ENCODE peak calls at places on chromosomes 4 and X, in eight cellular contexts. V is breast epithelium, W is cardiac muscle cell, U is IMR-90, T is heart left ventricle, R is suprapubic skin, N is dorsolateral prefrontal cortex, E is lower lobe of right lung. I is an unnamed sample. For H3K27me3, the result is how much of the 10 kb centered on the place peaks cover.

GRCh38 chrX:18101087-18101486 is 119.6 kb downstream of the BEND2 start:
- DNase-seq in R (no peak), V (no peak), W (no peak), T (no peak), U (no peak), E (no peak), N (no peak), I (no peak)

GRCh38 chr4:38174811-38175210 is 214.6 kb downstream of the PTTG2 start:
- DNase-seq in R (no peak), N (no peak), T (no peak), E (no peak), W (no peak), U (peak), V (no peak), I (no peak)

GRCh38 chr4:118718511-118719170 is 33.4 kb downstream of the METTL14 start:
- DNase-seq in W (no peak), N (no peak), T (no peak), U (no peak), V (no peak), R (no peak), E (no peak), I (no peak)

GRCh38 chrX:123797543-123798447 is 62.1 kb upstream of the XIAP start:
- DNase-seq in U (no peak), R (no peak), W (no peak), E (no peak), T (no peak), N (no peak), V (no peak), I (no peak)

GRCh38 chr4:13365195-13365594 is 118.9 kb downstream of the RAB28 start:
- DNase-seq in W (no peak), V (no peak), R (no peak), N (no peak), E (no peak), T (no peak), U (no peak), I (no peak)

GRCh38 chrX:102517331-102517730 is 792 bp upstream of the TMSB15A start:
- DNase-seq in W (peak), V (no peak), T (no peak), U (peak), E (no peak), N (no peak), R (no peak), I (no peak)

GRCh38 chrX:119935215-119935893 is 8.2 kb downstream of the NKAP start:
- DNase-seq in U (no peak), W (no peak), E (no peak), R (no peak), N (no peak), V (no peak), T (no peak), I (no peak)

GRCh38 chr4:89800012-89800516 is 36.9 kb downstream of the SNCA start:
- DNase-seq in N (no peak), R (no peak), V (no peak), T (no peak), E (no peak), W (peak), U (peak), I (no peak)

GRCh38 chr4:132548463-132548862 is 600.6 kb upstream of the PCDH10 start:
- DNase-seq in U (no peak), T (no peak), V (no peak), N (no peak), R (no peak), W (no peak), E (no peak), I (no peak)

GRCh38 chrX:40854242-40854641 is 118.9 kb upstream of the MED14 start:
- DNase-seq in T (no peak), R (no peak), V (no peak), E (no peak), W (no peak), N (no peak), U (no peak), I (no peak)

GRCh38 chr4:98469776-98470175 is 188.6 kb downstream of the TSPAN5 start:
- DNase-seq in E (no peak), N (no peak), W (no peak), T (no peak), R (no peak), V (no peak), U (peak), I (no peak)

GRCh38 chrX:148354906-148355305 is 145.5 kb upstream of the AFF2 start:
- DNase-seq in V (no peak), W (no peak), E (no peak), N (no peak), T (no peak), U (no peak), R (no peak), I (no peak)

GRCh38 chrX:129115104-129115503 is 408.2 kb downstream of the SMARCA1 start:
- DNase-seq in W (peak), N (no peak), T (no peak), E (no peak), U (peak), V (no peak), R (no peak), I (no peak)

GRCh38 chr4:28287837-28288236 is 1427.2 kb downstream of the STIM2 start:
- DNase-seq in V (no peak), E (no peak), W (peak), T (no peak), R (no peak), U (peak), N (no peak), I (no peak)

GRCh38 chr4:65083076-65083475 is 587.2 kb downstream of the EPHA5 start:
- DNase-seq in T (no peak), W (peak), E (no peak), N (no peak), U (no peak), R (no peak), V (no peak), I (no peak)

GRCh38 chr4:35697203-35697736 is 547.0 kb downstream of the ARAP2 start:
- DNase-seq in U (no peak), N (no peak), T (no peak), W (no peak), V (no peak), R (no peak), E (no peak), I (no peak)

GRCh38 chrX:4656419-4656818 is 943.0 kb upstream of the PRKX start:
- DNase-seq in U (no peak), N (no peak), W (no peak), R (no peak), E (no peak), T (no peak), V (no peak), I (no peak)
- TF ChIP-seq CTCF in U (no peak), N (no peak), W (no peak), R (no peak), E (no peak), T (no peak), V (no peak), I (no peak)

GRCh38 chrX:100445593-100445992 is 35.5 kb upstream of the PCDH19 start:
- DNase-seq in U (no peak), W (no peak), V (no peak), T (no peak), N (no peak), E (no peak), R (no peak), I (no peak)

GRCh38 chrX:100447563-100448397 is 37.7 kb upstream of the PCDH19 start:
- DNase-seq in N (peak), V (no peak), U (peak), W (peak), E (no peak), R (peak), T (peak), I (peak)

GRCh38 chrX:100449696-100450606 is 39.9 kb upstream of the PCDH19 start:
- DNase-seq in U (no peak), V (no peak), W (peak), R (peak), E (no peak), N (no peak), T (peak), I (no peak)
- H3K27me3 ChIP-seq in U (under half), V (under half), W (under half), R (under half), E (under half), N (under half), T (under half), I (under half)

DNA sequence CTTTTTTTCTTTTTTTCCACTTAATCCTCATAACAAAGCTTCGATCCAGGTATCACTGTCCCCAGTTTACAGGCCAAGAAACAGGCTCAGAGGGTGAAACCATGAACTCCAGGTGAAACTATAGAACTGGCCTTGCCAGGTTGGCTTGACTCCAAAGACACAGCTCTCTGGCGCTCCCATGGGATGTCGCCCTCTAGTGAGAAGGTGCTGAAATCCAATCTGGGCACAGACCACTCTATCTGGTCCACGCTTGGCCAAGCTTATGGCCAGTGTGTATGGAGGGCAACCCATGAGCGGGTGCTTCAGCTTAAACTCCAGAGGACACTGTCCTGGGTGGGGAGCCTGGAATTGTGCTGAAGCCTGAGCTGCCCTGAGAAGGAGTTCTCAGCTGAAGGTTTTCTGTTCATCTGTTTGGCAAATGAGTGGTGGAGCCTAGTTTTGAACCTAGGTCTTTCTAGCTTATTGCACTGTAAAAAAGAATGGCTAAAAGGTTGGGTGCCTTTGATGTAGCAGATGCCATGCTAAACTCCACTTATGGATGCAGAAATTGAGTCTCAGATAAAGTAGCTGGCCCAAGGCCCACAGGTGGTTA is 70.5 kb downstream of the SEL1L3 start:
- DNase-seq in T (no peak), E (no peak), V (no peak), U (no peak), W (peak), N (no peak), R (no peak), I (no peak)
- TF ChIP-seq CTCF in T (peak), E (peak), V (no peak), U (peak), W (peak), N (no peak), R (no peak), I (no peak)

DNA sequence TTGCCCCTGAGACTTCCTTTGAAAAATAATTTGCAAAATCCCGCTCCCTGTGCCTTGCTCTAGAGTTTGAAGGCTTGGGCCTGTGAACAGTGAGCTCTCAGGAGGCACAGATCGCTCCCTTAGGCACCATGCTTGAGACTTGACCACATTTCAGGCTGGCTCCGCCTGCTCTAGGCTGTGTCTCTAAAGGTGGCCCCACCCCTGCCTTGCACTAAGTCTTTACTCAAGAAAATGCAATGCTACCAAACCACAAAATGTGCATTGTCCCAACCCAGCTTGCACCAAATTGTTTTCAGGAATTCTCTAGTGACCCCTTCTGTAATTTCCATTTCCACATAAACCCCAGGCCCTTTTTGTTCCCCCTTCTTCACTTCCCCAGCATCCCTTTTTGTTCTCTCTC is 27.2 kb upstream of the STX18 start:
- DNase-seq in W (no peak), E (no peak), N (no peak), V (no peak), U (no peak), R (no peak), T (no peak), I (no peak)
- H3K27me3 ChIP-seq in W (under half), E (under half), N (under half), V (under half), U (under half), R (under half), T (under half), I (under half)

GRCh38 chrX:10039821-10040793 is 72.9 kb downstream of the CLDN34 start:
- DNase-seq in T (no peak), U (no peak), N (no peak), R (no peak), V (no peak), E (no peak), W (no peak), I (no peak)

GRCh38 chrX:10043386-10043785 is 76.2 kb downstream of the CLDN34 start:
- DNase-seq in N (no peak), R (no peak), T (no peak), W (no peak), E (no peak), V (no peak), U (no peak), I (no peak)

GRCh38 chrX:10042055-10042454 is 74.9 kb downstream of the CLDN34 start:
- DNase-seq in R (no peak), U (no peak), W (no peak), N (no peak), V (no peak), T (no peak), E (no peak), I (no peak)

GRCh38 chrX:10040961-10041360 is 73.8 kb downstream of the CLDN34 start:
- DNase-seq in T (no peak), V (no peak), N (no peak), E (no peak), W (no peak), U (no peak), R (no peak), I (no peak)

DNA sequence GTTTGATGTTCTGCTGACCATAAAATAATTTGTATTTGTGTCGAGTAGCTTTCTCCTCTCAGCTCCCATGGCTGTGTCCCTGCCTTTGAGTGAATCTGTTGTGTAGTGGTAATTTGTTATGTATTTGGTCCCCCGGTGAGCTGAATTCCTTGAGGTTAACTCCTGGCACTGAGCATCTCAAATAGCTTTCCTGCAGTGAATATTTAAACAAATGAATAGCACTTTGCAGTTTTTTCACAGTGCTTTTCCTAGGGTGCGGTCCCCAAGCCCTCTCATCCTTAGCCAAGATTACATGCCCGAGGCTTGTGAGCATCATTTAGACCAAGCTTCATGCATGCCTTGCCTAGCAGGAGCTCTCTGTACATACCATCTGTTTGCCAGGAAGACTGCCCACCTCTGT is 74.2 kb downstream of the CLDN34 start:
- DNase-seq in U (peak), E (no peak), V (peak), R (no peak), W (no peak), N (no peak), T (no peak), I (no peak)
- TF ChIP-seq CTCF in U (no peak), E (no peak), V (no peak), R (no peak), W (no peak), N (no peak), T (no peak), I (no peak)

GRCh38 chrX:107936434-107936730 is 45.8 kb downstream of the TEX13B start:
- DNase-seq in T (no peak), N (no peak), W (no peak), V (no peak), U (no peak), E (no peak), R (no peak), I (no peak)
- H3K27me3 ChIP-seq in T (under half), N (under half), W (under half), V (half or more), U (under half), E (under half), R (under half), I (under half)

GRCh38 chr4:144647095-144647959 is 1.4 kb downstream of the HHIP start:
- DNase-seq in N (peak), W (peak), V (no peak), U (peak), E (no peak), R (no peak), T (no peak), I (no peak)
- TF ChIP-seq CTCF in N (no peak), W (no peak), V (no peak), U (no peak), E (no peak), R (no peak), T (no peak), I (no peak)

GRCh38 chrX:150337026-150337425 is 26.1 kb upstream of the MAMLD1 start:
- DNase-seq in T (no peak), E (no peak), W (no peak), R (no peak), V (no peak), N (no peak), U (no peak), I (no peak)

GRCh38 chrX:150334100-150334499 is 29.0 kb upstream of the MAMLD1 start:
- DNase-seq in V (no peak), U (no peak), N (no peak), T (peak), E (no peak), R (no peak), W (peak), I (no peak)

GRCh38 chrX:150334998-150335397 is 28.1 kb upstream of the MAMLD1 start:
- DNase-seq in T (no peak), V (no peak), N (no peak), W (no peak), R (no peak), U (no peak), E (no peak), I (no peak)

GRCh38 chrX:150338615-150339014 is 24.5 kb upstream of the MAMLD1 start:
- DNase-seq in W (no peak), U (no peak), T (no peak), R (no peak), E (no peak), N (no peak), V (no peak), I (no peak)
- H3K27me3 ChIP-seq in W (under half), U (under half), T (under half), R (under half), E (under half), N (under half), V (under half), I (under half)